ENCODE peak calls at places on chromosomes 12 and 14, in eight cellular contexts. D is Right ventricle myocardium superior, O is T-helper 2 cell, L is tibial nerve, E is iris pigment epithelial cell, V is small intestine, R is GM10248, P is A549. U is an unnamed sample.

GRCh38 chr12:12560587-12561304 is 1.9 kb downstream of the DUSP16 start:
- DNase-seq in D (no peak), O (peak), L (peak), E (peak), V (peak), R (peak), P (peak), U (peak)

GRCh38 chr14:99382781-99383456 is 97.7 kb downstream of the SETD3 start:
- DNase-seq in D (no peak), O (no peak), L (no peak), E (peak), V (no peak), R (no peak), P (peak), U (no peak)

GRCh38 chr12:30201301-30202160 is 417.8 kb upstream of the TMTC1 start:
- DNase-seq in D (no peak), O (no peak), L (no peak), E (peak), V (no peak), R (no peak), P (no peak), U (peak)

GRCh38 chr12:12613334-12613733 is 1.7 kb downstream of the CREBL2 start:
- DNase-seq in D (no peak), O (no peak), L (no peak), E (no peak), V (no peak), R (no peak), P (no peak), U (no peak)

GRCh38 chr12:47184813-47185212 is 105.1 kb upstream of the AMIGO2 start:
- DNase-seq in D (no peak), O (no peak), L (no peak), E (no peak), V (no peak), R (no peak), P (no peak), U (no peak)

GRCh38 chr14:101497910-101498860 is 63.1 kb upstream of the DIO3 start:
- DNase-seq in D (no peak), O (no peak), L (no peak), E (no peak), V (no peak), R (no peak), P (no peak), U (peak)

GRCh38 chr12:95877622-95878021 is 18.9 kb downstream of the SNRPF start:
- DNase-seq in D (no peak), O (no peak), L (no peak), E (no peak), V (no peak), R (no peak), P (no peak), U (no peak)

GRCh38 chr14:104694991-104695659 is 5.7 kb downstream of the INF2 start:
- DNase-seq in D (peak), O (no peak), L (no peak), E (peak), V (no peak), R (no peak), P (no peak), U (no peak)